ENCODE peak calls at places on chromosomes 2 and 18, in six cellular contexts. One of them, this sample, is unnamed. For H3K36me3, the result is how much of the 10 kb centered on the place peaks cover.

GRCh38 chr2:102520009-102520408 is 47.0 kb downstream of the SLC9A4 start:
- DNase-seq in SK-N-SH: peak
- DNase-seq in fibroblast of lung: no peak
- DNase-seq in WERI-Rb-1: peak
- DNase-seq in cardiac muscle cell: peak
- DNase-seq in left ventricle myocardium inferior: no peak
- DNase-seq in this sample: peak

GRCh38 chr2:58896600-58896999 is 655.5 kb upstream of the FANCL start:
- DNase-seq in SK-N-SH: no peak
- DNase-seq in WERI-Rb-1: no peak
- DNase-seq in fibroblast of lung: peak
- DNase-seq in left ventricle myocardium inferior: no peak
- DNase-seq in cardiac muscle cell: no peak
- DNase-seq in this sample: no peak

GRCh38 chr2:52518673-52519072 is 1248.9 kb upstream of the CHAC2 start:
- DNase-seq in left ventricle myocardium inferior: no peak
- DNase-seq in fibroblast of lung: peak
- DNase-seq in WERI-Rb-1: no peak
- DNase-seq in SK-N-SH: no peak
- DNase-seq in cardiac muscle cell: no peak
- DNase-seq in this sample: no peak

GRCh38 chr2:7792031-7792651 is 874.9 kb downstream of the RNF144A start:
- DNase-seq in SK-N-SH: no peak
- DNase-seq in WERI-Rb-1: no peak
- DNase-seq in fibroblast of lung: peak
- DNase-seq in left ventricle myocardium inferior: no peak
- DNase-seq in cardiac muscle cell: peak
- DNase-seq in this sample: no peak

GRCh38 chr2:234747032-234747431 is 204.8 kb upstream of the SH3BP4 start:
- DNase-seq in cardiac muscle cell: no peak
- DNase-seq in fibroblast of lung: no peak
- DNase-seq in WERI-Rb-1: no peak
- DNase-seq in SK-N-SH: no peak
- DNase-seq in left ventricle myocardium inferior: no peak
- DNase-seq in this sample: no peak

GRCh38 chr2:210756821-210757220 is 200.4 kb downstream of the CPS1 start:
- DNase-seq in cardiac muscle cell: no peak
- DNase-seq in SK-N-SH: no peak
- DNase-seq in WERI-Rb-1: no peak
- DNase-seq in fibroblast of lung: peak
- DNase-seq in left ventricle myocardium inferior: no peak
- DNase-seq in this sample: no peak

GRCh38 chr2:10712186-10712809 is 9.1 kb upstream of the ATP6V1C2 start:
- DNase-seq in SK-N-SH: no peak
- DNase-seq in left ventricle myocardium inferior: no peak
- DNase-seq in WERI-Rb-1: no peak
- DNase-seq in fibroblast of lung: no peak
- DNase-seq in cardiac muscle cell: no peak
- DNase-seq in this sample: no peak

GRCh38 chr18:47370052-47370451 is 118.6 kb upstream of the SKOR2 start:
- DNase-seq in left ventricle myocardium inferior: no peak
- DNase-seq in cardiac muscle cell: no peak
- DNase-seq in WERI-Rb-1: no peak
- DNase-seq in fibroblast of lung: no peak
- DNase-seq in SK-N-SH: no peak
- DNase-seq in this sample: no peak

GRCh38 chr18:68796936-68797690 is 767 bp upstream of the CCDC102B start:
- DNase-seq in SK-N-SH: no peak
- DNase-seq in left ventricle myocardium inferior: peak
- DNase-seq in cardiac muscle cell: no peak
- DNase-seq in fibroblast of lung: peak
- DNase-seq in WERI-Rb-1: no peak
- DNase-seq in this sample: peak

GRCh38 chr2:95074663-95075439 is 46.8 kb downstream of the MRPS5 start:
- DNase-seq in SK-N-SH: no peak
- DNase-seq in cardiac muscle cell: no peak
- DNase-seq in left ventricle myocardium inferior: no peak
- DNase-seq in WERI-Rb-1: no peak
- DNase-seq in fibroblast of lung: no peak
- DNase-seq in this sample: no peak

GRCh38 chr2:160253440-160254296 is 53.6 kb upstream of the ITGB6 start:
- DNase-seq in fibroblast of lung: peak
- DNase-seq in cardiac muscle cell: no peak
- DNase-seq in WERI-Rb-1: no peak
- DNase-seq in left ventricle myocardium inferior: no peak
- DNase-seq in SK-N-SH: no peak
- DNase-seq in this sample: no peak

GRCh38 chr2:10028988-10029874 is 14.1 kb upstream of the KLF11 start:
- DNase-seq in SK-N-SH: no peak
- DNase-seq in WERI-Rb-1: peak
- DNase-seq in left ventricle myocardium inferior: peak
- DNase-seq in fibroblast of lung: no peak
- DNase-seq in cardiac muscle cell: peak
- DNase-seq in this sample: peak

GRCh38 chr2:101524811-101525430 is 50.0 kb upstream of the RFX8 start:
- DNase-seq in SK-N-SH: no peak
- DNase-seq in left ventricle myocardium inferior: no peak
- DNase-seq in fibroblast of lung: no peak
- DNase-seq in cardiac muscle cell: no peak
- DNase-seq in WERI-Rb-1: no peak
- DNase-seq in this sample: no peak

GRCh38 chr18:27075828-27076227 is 109.3 kb downstream of the CHST9 start:
- DNase-seq in left ventricle myocardium inferior: no peak
- DNase-seq in fibroblast of lung: no peak
- DNase-seq in WERI-Rb-1: no peak
- DNase-seq in cardiac muscle cell: no peak
- DNase-seq in SK-N-SH: no peak
- DNase-seq in this sample: no peak

GRCh38 chr2:113126845-113127645 is at the start of gene IL1RN:
- DNase-seq in WERI-Rb-1: no peak
- DNase-seq in SK-N-SH: no peak
- DNase-seq in left ventricle myocardium inferior: no peak
- DNase-seq in fibroblast of lung: no peak
- DNase-seq in cardiac muscle cell: no peak
- DNase-seq in this sample: no peak

GRCh38 chr2:8628179-8628869 is 53.5 kb upstream of the ID2 start:
- DNase-seq in left ventricle myocardium inferior: no peak
- DNase-seq in WERI-Rb-1: no peak
- DNase-seq in SK-N-SH: no peak
- DNase-seq in fibroblast of lung: peak
- DNase-seq in cardiac muscle cell: no peak
- DNase-seq in this sample: peak

GRCh38 chr18:8826971-8827370 is 121.6 kb downstream of the MTCL1 start:
- DNase-seq in left ventricle myocardium inferior: no peak
- DNase-seq in SK-N-SH: no peak
- DNase-seq in fibroblast of lung: no peak
- DNase-seq in WERI-Rb-1: no peak
- DNase-seq in cardiac muscle cell: no peak
- DNase-seq in this sample: no peak

GRCh38 chr2:77521482-77521881 is 694 bp downstream of the LRRTM4 start:
- DNase-seq in WERI-Rb-1: no peak
- DNase-seq in fibroblast of lung: no peak
- DNase-seq in SK-N-SH: no peak
- DNase-seq in left ventricle myocardium inferior: no peak
- DNase-seq in cardiac muscle cell: peak
- DNase-seq in this sample: peak

GRCh38 chr2:77519164-77519887 is 2.9 kb downstream of the LRRTM4 start:
- DNase-seq in fibroblast of lung: no peak
- DNase-seq in cardiac muscle cell: no peak
- DNase-seq in SK-N-SH: no peak
- DNase-seq in left ventricle myocardium inferior: no peak
- DNase-seq in WERI-Rb-1: peak
- DNase-seq in this sample: no peak

GRCh38 chr2:77521931-77522470 is at the start of gene LRRTM4:
- DNase-seq in fibroblast of lung: peak
- DNase-seq in left ventricle myocardium inferior: no peak
- DNase-seq in cardiac muscle cell: peak
- DNase-seq in SK-N-SH: peak
- DNase-seq in WERI-Rb-1: peak
- DNase-seq in this sample: no peak

GRCh38 chr2:77519888-77520506 is 2.2 kb downstream of the LRRTM4 start:
- DNase-seq in left ventricle myocardium inferior: no peak
- DNase-seq in SK-N-SH: no peak
- DNase-seq in WERI-Rb-1: no peak
- DNase-seq in fibroblast of lung: no peak
- DNase-seq in cardiac muscle cell: no peak
- DNase-seq in this sample: no peak

DNA sequence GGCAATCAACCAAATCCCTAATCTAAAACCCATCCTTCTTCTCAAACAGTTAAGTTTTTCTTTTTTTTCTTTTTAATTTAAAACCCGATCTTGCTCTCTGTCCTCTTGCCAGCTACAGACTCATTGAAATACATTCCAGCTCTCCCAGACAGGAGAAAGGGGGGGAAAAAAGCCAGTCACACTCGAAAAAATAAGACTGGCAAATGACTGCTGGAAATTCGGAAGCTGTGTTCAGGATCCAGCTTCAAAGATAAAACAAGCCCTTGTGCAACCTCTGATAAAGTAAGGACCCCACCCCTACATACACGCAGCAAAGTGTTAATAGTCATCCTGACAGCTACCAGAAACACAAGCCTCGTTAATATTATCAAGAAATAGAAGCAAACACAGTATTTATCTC is 1.2 kb downstream of the LRRTM4 start:
- DNase-seq in SK-N-SH: peak
- DNase-seq in WERI-Rb-1: no peak
- DNase-seq in left ventricle myocardium inferior: no peak
- DNase-seq in fibroblast of lung: no peak
- DNase-seq in cardiac muscle cell: peak
- DNase-seq in this sample: no peak
- H3K4me3 ChIP-seq in SK-N-SH: no peak
- H3K4me3 ChIP-seq in WERI-Rb-1: no peak
- H3K4me3 ChIP-seq in left ventricle myocardium inferior: peak
- H3K4me3 ChIP-seq in fibroblast of lung: no peak
- H3K4me3 ChIP-seq in cardiac muscle cell: peak
- H3K4me3 ChIP-seq in this sample: no peak

GRCh38 chr2:73851274-73851673 is 22.5 kb downstream of the STAMBP start:
- DNase-seq in left ventricle myocardium inferior: no peak
- DNase-seq in SK-N-SH: no peak
- DNase-seq in cardiac muscle cell: no peak
- DNase-seq in fibroblast of lung: no peak
- DNase-seq in WERI-Rb-1: peak
- DNase-seq in this sample: peak

GRCh38 chr2:73855526-73855925 is 26.8 kb downstream of the STAMBP start:
- DNase-seq in WERI-Rb-1: no peak
- DNase-seq in left ventricle myocardium inferior: no peak
- DNase-seq in fibroblast of lung: peak
- DNase-seq in SK-N-SH: no peak
- DNase-seq in cardiac muscle cell: no peak
- DNase-seq in this sample: no peak

GRCh38 chr2:73852020-73852419 is 23.3 kb downstream of the STAMBP start:
- DNase-seq in fibroblast of lung: peak
- DNase-seq in WERI-Rb-1: no peak
- DNase-seq in SK-N-SH: no peak
- DNase-seq in left ventricle myocardium inferior: no peak
- DNase-seq in cardiac muscle cell: no peak
- DNase-seq in this sample: no peak

GRCh38 chr2:73859721-73860586 is 31.2 kb downstream of the STAMBP start:
- DNase-seq in left ventricle myocardium inferior: no peak
- DNase-seq in SK-N-SH: no peak
- DNase-seq in cardiac muscle cell: no peak
- DNase-seq in WERI-Rb-1: no peak
- DNase-seq in fibroblast of lung: peak
- DNase-seq in this sample: no peak

GRCh38 chr2:73856214-73856613 is 27.5 kb downstream of the STAMBP start:
- DNase-seq in left ventricle myocardium inferior: no peak
- DNase-seq in SK-N-SH: no peak
- DNase-seq in WERI-Rb-1: no peak
- DNase-seq in cardiac muscle cell: no peak
- DNase-seq in fibroblast of lung: peak
- DNase-seq in this sample: no peak
- H3K36me3 ChIP-seq in left ventricle myocardium inferior: half or more
- H3K36me3 ChIP-seq in SK-N-SH: half or more
- H3K36me3 ChIP-seq in WERI-Rb-1: half or more
- H3K36me3 ChIP-seq in cardiac muscle cell: half or more
- H3K36me3 ChIP-seq in fibroblast of lung: under half
- H3K36me3 ChIP-seq in this sample: under half

DNA sequence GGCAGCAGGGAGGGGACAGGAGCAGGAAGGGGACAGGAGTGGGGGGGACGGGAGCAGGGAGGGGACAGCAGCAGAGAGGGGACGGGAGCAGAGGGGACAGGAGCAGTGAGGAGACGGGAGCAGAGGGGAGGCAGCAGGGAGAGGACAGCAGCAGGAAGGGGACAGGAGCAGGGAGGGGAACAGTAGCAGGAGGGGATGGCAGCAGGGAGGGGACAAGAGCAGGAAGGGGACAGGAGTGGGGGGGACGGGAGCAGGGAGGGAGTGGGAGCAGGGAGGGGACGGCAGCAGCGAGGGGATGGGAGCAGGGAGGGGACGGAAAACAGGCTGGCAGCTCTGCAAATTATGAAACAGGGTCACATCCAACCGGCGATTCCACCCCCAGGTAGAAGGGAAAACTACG is 39.6 kb downstream of the SLC66A2 start:
- DNase-seq in WERI-Rb-1: no peak
- DNase-seq in left ventricle myocardium inferior: no peak
- DNase-seq in cardiac muscle cell: no peak
- DNase-seq in fibroblast of lung: no peak
- DNase-seq in SK-N-SH: no peak
- DNase-seq in this sample: peak
- H3K4me3 ChIP-seq in WERI-Rb-1: no peak
- H3K4me3 ChIP-seq in left ventricle myocardium inferior: no peak
- H3K4me3 ChIP-seq in cardiac muscle cell: no peak
- H3K4me3 ChIP-seq in fibroblast of lung: no peak
- H3K4me3 ChIP-seq in SK-N-SH: no peak
- H3K4me3 ChIP-seq in this sample: peak

GRCh38 chr2:240766072-240766471 is 53.9 kb downstream of the KIF1A start:
- DNase-seq in cardiac muscle cell: no peak
- DNase-seq in left ventricle myocardium inferior: no peak
- DNase-seq in SK-N-SH: no peak
- DNase-seq in WERI-Rb-1: no peak
- DNase-seq in fibroblast of lung: no peak
- DNase-seq in this sample: no peak

GRCh38 chr2:240768216-240768615 is 51.8 kb downstream of the KIF1A start:
- DNase-seq in WERI-Rb-1: no peak
- DNase-seq in left ventricle myocardium inferior: no peak
- DNase-seq in cardiac muscle cell: no peak
- DNase-seq in fibroblast of lung: no peak
- DNase-seq in SK-N-SH: no peak
- DNase-seq in this sample: no peak

GRCh38 chr2:240765007-240765406 is 55.0 kb downstream of the KIF1A start:
- DNase-seq in left ventricle myocardium inferior: no peak
- DNase-seq in WERI-Rb-1: no peak
- DNase-seq in SK-N-SH: no peak
- DNase-seq in fibroblast of lung: no peak
- DNase-seq in cardiac muscle cell: no peak
- DNase-seq in this sample: no peak

GRCh38 chr2:240769096-240769495 is 50.9 kb downstream of the KIF1A start:
- DNase-seq in cardiac muscle cell: no peak
- DNase-seq in left ventricle myocardium inferior: no peak
- DNase-seq in SK-N-SH: no peak
- DNase-seq in fibroblast of lung: no peak
- DNase-seq in WERI-Rb-1: no peak
- DNase-seq in this sample: no peak

DNA sequence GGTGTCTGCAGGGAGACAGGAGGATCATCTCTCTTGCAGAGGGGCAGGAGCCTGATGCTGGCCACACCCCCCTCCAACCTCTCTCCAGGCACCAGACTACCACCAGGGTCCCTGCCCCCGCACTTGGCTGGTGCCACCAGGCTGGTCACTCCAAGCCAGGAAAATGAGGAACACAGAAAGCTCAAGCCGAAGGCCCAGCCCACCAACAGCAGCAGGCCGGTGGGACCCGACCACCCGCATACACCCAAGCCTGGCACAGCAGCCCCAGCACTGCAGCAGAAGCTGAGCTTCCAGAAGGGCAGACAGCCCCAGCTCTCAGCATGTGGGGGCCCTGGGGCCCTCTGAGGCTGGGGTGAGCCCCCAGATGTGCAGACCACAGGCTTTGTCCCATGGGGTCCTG is 52.7 kb downstream of the KIF1A start:
- DNase-seq in cardiac muscle cell: no peak
- DNase-seq in SK-N-SH: no peak
- DNase-seq in left ventricle myocardium inferior: no peak
- DNase-seq in WERI-Rb-1: no peak
- DNase-seq in fibroblast of lung: no peak
- DNase-seq in this sample: no peak
- H3K36me3 ChIP-seq in cardiac muscle cell: under half
- H3K36me3 ChIP-seq in SK-N-SH: under half
- H3K36me3 ChIP-seq in left ventricle myocardium inferior: under half
- H3K36me3 ChIP-seq in WERI-Rb-1: half or more
- H3K36me3 ChIP-seq in fibroblast of lung: under half
- H3K36me3 ChIP-seq in this sample: half or more